ENCODE peak calls at places on chromosomes 12 and 14, in eight cellular contexts. One of them, this sample, is unnamed.

GRCh38 chr14:76133103-76133502 is 18.6 kb upstream of the GPATCH2L start:
- DNase-seq in fibroblast of lung: peak
- DNase-seq in GM23248: peak
- DNase-seq in heart left ventricle: no peak
- DNase-seq in stomach: no peak
- DNase-seq in breast epithelium: no peak
- DNase-seq in lower leg skin: peak
- DNase-seq in AG09309: no peak
- DNase-seq in this sample: no peak

GRCh38 chr12:124454735-124455134 is 112.7 kb downstream of the NCOR2 start:
- DNase-seq in GM23248: peak
- DNase-seq in stomach: no peak
- DNase-seq in lower leg skin: no peak
- DNase-seq in heart left ventricle: no peak
- DNase-seq in AG09309: peak
- DNase-seq in fibroblast of lung: peak
- DNase-seq in breast epithelium: no peak
- DNase-seq in this sample: no peak

GRCh38 chr12:8028267-8028666 is 4.2 kb upstream of the FOXJ2 start:
- DNase-seq in breast epithelium: no peak
- DNase-seq in heart left ventricle: no peak
- DNase-seq in lower leg skin: no peak
- DNase-seq in GM23248: no peak
- DNase-seq in stomach: no peak
- DNase-seq in fibroblast of lung: no peak
- DNase-seq in AG09309: no peak
- DNase-seq in this sample: no peak

GRCh38 chr12:53378705-53379388 is 1.1 kb upstream of the SP1 start:
- DNase-seq in AG09309: no peak
- DNase-seq in lower leg skin: no peak
- DNase-seq in GM23248: no peak
- DNase-seq in stomach: no peak
- DNase-seq in heart left ventricle: no peak
- DNase-seq in breast epithelium: no peak
- DNase-seq in fibroblast of lung: no peak
- DNase-seq in this sample: no peak

GRCh38 chr12:9378430-9378835 is 170.2 kb upstream of the PZP start:
- DNase-seq in stomach: no peak
- DNase-seq in AG09309: no peak
- DNase-seq in heart left ventricle: no peak
- DNase-seq in fibroblast of lung: no peak
- DNase-seq in breast epithelium: no peak
- DNase-seq in lower leg skin: no peak
- DNase-seq in GM23248: no peak
- DNase-seq in this sample: no peak

GRCh38 chr14:72810201-72810600 is 83.7 kb downstream of the DPF3 start:
- DNase-seq in GM23248: peak
- DNase-seq in AG09309: no peak
- DNase-seq in heart left ventricle: no peak
- DNase-seq in fibroblast of lung: no peak
- DNase-seq in breast epithelium: no peak
- DNase-seq in stomach: no peak
- DNase-seq in lower leg skin: no peak
- DNase-seq in this sample: no peak

GRCh38 chr14:37587881-37588666 is 7.0 kb downstream of the FOXA1 start:
- DNase-seq in stomach: no peak
- DNase-seq in breast epithelium: no peak
- DNase-seq in lower leg skin: no peak
- DNase-seq in heart left ventricle: no peak
- DNase-seq in GM23248: peak
- DNase-seq in fibroblast of lung: no peak
- DNase-seq in AG09309: no peak
- DNase-seq in this sample: no peak

GRCh38 chr14:72616294-72616693 is 277.6 kb downstream of the DPF3 start:
- DNase-seq in lower leg skin: peak
- DNase-seq in fibroblast of lung: no peak
- DNase-seq in AG09309: no peak
- DNase-seq in stomach: no peak
- DNase-seq in heart left ventricle: no peak
- DNase-seq in GM23248: no peak
- DNase-seq in breast epithelium: no peak
- DNase-seq in this sample: no peak

GRCh38 chr12:122799635-122800243 is 25.4 kb downstream of the CCDC62 start:
- DNase-seq in stomach: no peak
- DNase-seq in heart left ventricle: no peak
- DNase-seq in GM23248: no peak
- DNase-seq in AG09309: no peak
- DNase-seq in breast epithelium: no peak
- DNase-seq in fibroblast of lung: no peak
- DNase-seq in lower leg skin: no peak
- DNase-seq in this sample: no peak

GRCh38 chr12:4148418-4149056 is 125.0 kb upstream of the CCND2 start:
- DNase-seq in stomach: peak
- DNase-seq in lower leg skin: peak
- DNase-seq in fibroblast of lung: no peak
- DNase-seq in AG09309: no peak
- DNase-seq in breast epithelium: no peak
- DNase-seq in GM23248: no peak
- DNase-seq in heart left ventricle: peak
- DNase-seq in this sample: peak

GRCh38 chr12:51970904-51971646 is 19.6 kb downstream of the ACVR1B start:
- DNase-seq in fibroblast of lung: peak
- DNase-seq in lower leg skin: no peak
- DNase-seq in stomach: no peak
- DNase-seq in AG09309: no peak
- DNase-seq in heart left ventricle: no peak
- DNase-seq in GM23248: peak
- DNase-seq in breast epithelium: no peak
- DNase-seq in this sample: no peak

GRCh38 chr12:71014180-71014785 is 93.7 kb upstream of the PTPRR start:
- DNase-seq in lower leg skin: no peak
- DNase-seq in fibroblast of lung: peak
- DNase-seq in breast epithelium: no peak
- DNase-seq in heart left ventricle: no peak
- DNase-seq in GM23248: peak
- DNase-seq in stomach: no peak
- DNase-seq in AG09309: no peak
- DNase-seq in this sample: no peak

GRCh38 chr12:106900554-106900953 is 55.2 kb upstream of the TMEM263 start:
- DNase-seq in breast epithelium: no peak
- DNase-seq in GM23248: no peak
- DNase-seq in AG09309: no peak
- DNase-seq in lower leg skin: no peak
- DNase-seq in heart left ventricle: no peak
- DNase-seq in fibroblast of lung: no peak
- DNase-seq in stomach: no peak
- DNase-seq in this sample: no peak

GRCh38 chr12:2832550-2833127 is 2.2 kb downstream of the NRIP2 start:
- DNase-seq in lower leg skin: no peak
- DNase-seq in stomach: no peak
- DNase-seq in fibroblast of lung: no peak
- DNase-seq in breast epithelium: no peak
- DNase-seq in AG09309: no peak
- DNase-seq in GM23248: no peak
- DNase-seq in heart left ventricle: no peak
- DNase-seq in this sample: no peak

GRCh38 chr12:98162906-98163678 is 352.3 kb upstream of the TMPO start:
- DNase-seq in AG09309: no peak
- DNase-seq in GM23248: no peak
- DNase-seq in stomach: no peak
- DNase-seq in breast epithelium: no peak
- DNase-seq in lower leg skin: no peak
- DNase-seq in fibroblast of lung: no peak
- DNase-seq in heart left ventricle: no peak
- DNase-seq in this sample: no peak

GRCh38 chr12:57127101-57127709 is 1.1 kb upstream of the LRP1 start:
- DNase-seq in fibroblast of lung: no peak
- DNase-seq in breast epithelium: peak
- DNase-seq in lower leg skin: peak
- DNase-seq in AG09309: no peak
- DNase-seq in stomach: peak
- DNase-seq in GM23248: peak
- DNase-seq in heart left ventricle: peak
- DNase-seq in this sample: peak

GRCh38 chr14:44339862-44340261 is 167.2 kb downstream of the FSCB start:
- DNase-seq in lower leg skin: no peak
- DNase-seq in GM23248: no peak
- DNase-seq in breast epithelium: no peak
- DNase-seq in fibroblast of lung: no peak
- DNase-seq in stomach: no peak
- DNase-seq in heart left ventricle: no peak
- DNase-seq in AG09309: no peak
- DNase-seq in this sample: no peak

GRCh38 chr12:93573552-93574223 is 1.2 kb downstream of the SOCS2 start:
- DNase-seq in breast epithelium: no peak
- DNase-seq in AG09309: no peak
- DNase-seq in fibroblast of lung: peak
- DNase-seq in stomach: no peak
- DNase-seq in lower leg skin: no peak
- DNase-seq in heart left ventricle: peak
- DNase-seq in GM23248: peak
- DNase-seq in this sample: no peak

GRCh38 chr14:104871145-104871655 is 6.1 kb downstream of the CEP170B start:
- DNase-seq in lower leg skin: no peak
- DNase-seq in breast epithelium: no peak
- DNase-seq in heart left ventricle: no peak
- DNase-seq in AG09309: no peak
- DNase-seq in fibroblast of lung: no peak
- DNase-seq in stomach: no peak
- DNase-seq in GM23248: no peak
- DNase-seq in this sample: no peak

GRCh38 chr12:132427999-132428871 is 61.7 kb upstream of the FBRSL1 start:
- DNase-seq in breast epithelium: peak
- DNase-seq in GM23248: no peak
- DNase-seq in AG09309: no peak
- DNase-seq in heart left ventricle: no peak
- DNase-seq in fibroblast of lung: no peak
- DNase-seq in lower leg skin: no peak
- DNase-seq in stomach: peak
- DNase-seq in this sample: no peak

GRCh38 chr12:132429122-132429931 is 60.6 kb upstream of the FBRSL1 start:
- DNase-seq in lower leg skin: no peak
- DNase-seq in fibroblast of lung: no peak
- DNase-seq in GM23248: no peak
- DNase-seq in breast epithelium: no peak
- DNase-seq in stomach: peak
- DNase-seq in AG09309: no peak
- DNase-seq in heart left ventricle: no peak
- DNase-seq in this sample: peak

GRCh38 chr12:132427177-132427725 is 62.7 kb upstream of the FBRSL1 start:
- DNase-seq in lower leg skin: no peak
- DNase-seq in heart left ventricle: no peak
- DNase-seq in AG09309: no peak
- DNase-seq in GM23248: no peak
- DNase-seq in fibroblast of lung: no peak
- DNase-seq in breast epithelium: no peak
- DNase-seq in stomach: no peak
- DNase-seq in this sample: no peak

GRCh38 chr12:132429932-132430643 is 59.9 kb upstream of the FBRSL1 start:
- DNase-seq in stomach: peak
- DNase-seq in heart left ventricle: no peak
- DNase-seq in AG09309: no peak
- DNase-seq in GM23248: peak
- DNase-seq in fibroblast of lung: no peak
- DNase-seq in lower leg skin: no peak
- DNase-seq in breast epithelium: no peak
- DNase-seq in this sample: no peak

GRCh38 chr12:132428872-132429121 is 61.2 kb upstream of the FBRSL1 start:
- DNase-seq in lower leg skin: no peak
- DNase-seq in fibroblast of lung: no peak
- DNase-seq in heart left ventricle: no peak
- DNase-seq in GM23248: no peak
- DNase-seq in stomach: peak
- DNase-seq in AG09309: no peak
- DNase-seq in breast epithelium: no peak
- DNase-seq in this sample: no peak
- H3K4me3 ChIP-seq in lower leg skin: no peak
- H3K4me3 ChIP-seq in fibroblast of lung: no peak
- H3K4me3 ChIP-seq in heart left ventricle: no peak
- H3K4me3 ChIP-seq in GM23248: no peak
- H3K4me3 ChIP-seq in stomach: peak
- H3K4me3 ChIP-seq in AG09309: no peak
- H3K4me3 ChIP-seq in breast epithelium: peak
- H3K4me3 ChIP-seq in this sample: no peak

GRCh38 chr12:33832900-33833299 is 189.4 kb upstream of the ALG10 start:
- DNase-seq in fibroblast of lung: no peak
- DNase-seq in stomach: no peak
- DNase-seq in GM23248: no peak
- DNase-seq in lower leg skin: no peak
- DNase-seq in breast epithelium: no peak
- DNase-seq in heart left ventricle: no peak
- DNase-seq in AG09309: no peak
- DNase-seq in this sample: no peak

GRCh38 chr12:33830070-33830469 is 192.2 kb upstream of the ALG10 start:
- DNase-seq in lower leg skin: no peak
- DNase-seq in fibroblast of lung: no peak
- DNase-seq in heart left ventricle: no peak
- DNase-seq in stomach: no peak
- DNase-seq in AG09309: no peak
- DNase-seq in GM23248: no peak
- DNase-seq in breast epithelium: no peak
- DNase-seq in this sample: no peak

DNA sequence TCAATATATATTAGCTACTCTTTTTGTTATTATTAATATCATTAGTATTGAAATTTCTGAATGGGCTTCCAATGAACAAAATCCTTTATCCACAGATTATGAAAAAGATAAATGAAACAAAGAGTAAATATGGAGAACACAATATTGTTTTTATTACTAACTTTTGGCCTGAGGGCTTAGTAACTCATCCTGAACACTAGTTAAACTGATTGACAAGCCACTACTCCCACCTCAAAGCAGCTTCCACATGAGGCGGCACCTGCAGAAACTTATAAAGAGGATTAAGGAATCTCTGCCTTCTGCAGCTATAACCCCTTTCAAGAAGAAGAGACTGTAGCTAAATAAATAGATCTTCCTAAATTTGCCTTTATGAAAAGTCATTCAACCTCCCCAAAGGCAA is 187.6 kb upstream of the ALG10 start:
- DNase-seq in lower leg skin: no peak
- DNase-seq in fibroblast of lung: no peak
- DNase-seq in heart left ventricle: no peak
- DNase-seq in AG09309: no peak
- DNase-seq in stomach: no peak
- DNase-seq in breast epithelium: no peak
- DNase-seq in GM23248: no peak
- DNase-seq in this sample: no peak
- H3K4me3 ChIP-seq in lower leg skin: no peak
- H3K4me3 ChIP-seq in fibroblast of lung: no peak
- H3K4me3 ChIP-seq in heart left ventricle: no peak
- H3K4me3 ChIP-seq in AG09309: no peak
- H3K4me3 ChIP-seq in stomach: no peak
- H3K4me3 ChIP-seq in breast epithelium: no peak
- H3K4me3 ChIP-seq in GM23248: no peak
- H3K4me3 ChIP-seq in this sample: no peak

GRCh38 chr12:22100952-22101748 is 55.1 kb downstream of the CMAS start:
- DNase-seq in AG09309: peak
- DNase-seq in stomach: peak
- DNase-seq in GM23248: peak
- DNase-seq in heart left ventricle: peak
- DNase-seq in lower leg skin: no peak
- DNase-seq in breast epithelium: no peak
- DNase-seq in fibroblast of lung: peak
- DNase-seq in this sample: no peak
- H3K4me3 ChIP-seq in AG09309: no peak
- H3K4me3 ChIP-seq in stomach: no peak
- H3K4me3 ChIP-seq in GM23248: no peak
- H3K4me3 ChIP-seq in heart left ventricle: no peak
- H3K4me3 ChIP-seq in lower leg skin: no peak
- H3K4me3 ChIP-seq in breast epithelium: no peak
- H3K4me3 ChIP-seq in fibroblast of lung: no peak
- H3K4me3 ChIP-seq in this sample: no peak

GRCh38 chr14:99792551-99793212 is 531 bp upstream of the EML1 start:
- DNase-seq in lower leg skin: peak
- DNase-seq in breast epithelium: no peak
- DNase-seq in stomach: no peak
- DNase-seq in GM23248: peak
- DNase-seq in fibroblast of lung: peak
- DNase-seq in AG09309: no peak
- DNase-seq in heart left ventricle: no peak
- DNase-seq in this sample: no peak
- H3K4me3 ChIP-seq in lower leg skin: no peak
- H3K4me3 ChIP-seq in breast epithelium: peak
- H3K4me3 ChIP-seq in stomach: peak
- H3K4me3 ChIP-seq in GM23248: peak
- H3K4me3 ChIP-seq in fibroblast of lung: peak
- H3K4me3 ChIP-seq in AG09309: peak
- H3K4me3 ChIP-seq in heart left ventricle: peak
- H3K4me3 ChIP-seq in this sample: no peak